ENCODE peak calls at places on chromosomes 3 and 15, in six cellular contexts. A is Daoy, Q is adipocyte, U is Kasumi-1, V is T follicular helper cell, R is posterior cingulate gyrus. K is an unnamed sample.

GRCh38 chr15:97745481-97746071 is 214.9 kb upstream of the ARRDC4 start:
- DNase-seq in R (no peak), Q (peak; percentile 1), V (no peak), A (peak; percentile 52), U (peak; percentile 60), K (no peak)

GRCh38 chr15:62120776-62121175 is 44.3 kb downstream of the C2CD4B start:
- DNase-seq in Q (no peak), R (no peak), U (no peak), V (no peak), A (no peak), K (no peak)

GRCh38 chr3:45127130-45127822 is 18.9 kb downstream of the CDCP1 start:
- DNase-seq in U (no peak), Q (peak; percentile 46), R (no peak), A (no peak), V (no peak), K (no peak)

GRCh38 chr15:51600114-51600513 is 22.5 kb downstream of the DMXL2 start:
- DNase-seq in Q (no peak), U (no peak), A (peak; percentile 82), V (no peak), R (no peak), K (no peak)

GRCh38 chr3:187678869-187679268 is 8.7 kb upstream of the SST start:
- DNase-seq in R (peak; percentile 33), Q (peak; percentile 82), U (peak; percentile 78), V (no peak), A (peak; percentile 61), K (no peak)

GRCh38 chr3:139534444-139534812 is 5.1 kb downstream of the RBP1 start:
- DNase-seq in U (no peak), Q (peak; percentile 87), V (no peak), R (no peak), A (peak; percentile 91), K (no peak)

GRCh38 chr3:124860599-124860998 is 26.6 kb downstream of the ITGB5 start:
- DNase-seq in Q (peak; percentile 96), U (no peak), R (no peak), A (peak; percentile 96), V (no peak), K (no peak)

GRCh38 chr3:53729130-53729529 is 117.1 kb downstream of the CHDH start:
- DNase-seq in Q (peak; percentile 42), A (no peak), U (no peak), V (no peak), R (no peak), K (no peak)

GRCh38 chr15:88803920-88804247 is 648 bp downstream of the ACAN start:
- DNase-seq in A (no peak), Q (no peak), R (no peak), U (no peak), V (no peak), K (no peak)

GRCh38 chr3:198061119-198062067 is 101.4 kb downstream of the LMLN start:
- DNase-seq in R (no peak), A (no peak), Q (no peak), V (no peak), U (no peak), K (no peak)

GRCh38 chr3:47225310-47225906 is 57.2 kb downstream of the KIF9 start:
- DNase-seq in R (no peak), V (no peak), U (peak; percentile 73), Q (peak; percentile 55), A (no peak), K (no peak)

GRCh38 chr3:107543666-107544065 is 20.9 kb downstream of the BBX start:
- DNase-seq in R (no peak), A (peak; percentile 6), U (peak; percentile 31), V (no peak), Q (peak; percentile 13), K (no peak)

GRCh38 chr3:183123891-183124290 is 24.6 kb upstream of the MCCC1 start:
- DNase-seq in U (no peak), V (no peak), R (no peak), Q (no peak), A (peak; percentile 82), K (no peak)

GRCh38 chr3:99954914-99955644 is 137.4 kb downstream of the CMSS1 start:
- DNase-seq in A (no peak), U (no peak), R (no peak), V (no peak), Q (no peak), K (no peak)

GRCh38 chr3:139423232-139423631 is 33.8 kb upstream of the COPB2 start:
- DNase-seq in A (no peak), V (no peak), U (no peak), R (no peak), Q (no peak), K (no peak)

GRCh38 chr3:43473228-43473627 is 148.6 kb downstream of the ANO10 start:
- DNase-seq in Q (no peak), A (no peak), R (no peak), V (no peak), U (no peak), K (no peak)

GRCh38 chr3:150054635-150055034 is 83.9 kb upstream of the PFN2 start:
- DNase-seq in V (no peak), R (no peak), A (no peak), U (no peak), Q (no peak), K (no peak)

GRCh38 chr15:33183334-33183733 is 11.2 kb downstream of the FMN1 start:
- DNase-seq in Q (no peak), A (no peak), R (no peak), V (no peak), U (no peak), K (no peak)

GRCh38 chr3:171526869-171527268 is 66.7 kb upstream of the TNIK start:
- DNase-seq in R (no peak), Q (peak; percentile 81), A (no peak), U (no peak), V (no peak), K (no peak)

GRCh38 chr3:16211176-16211904 is 36.9 kb downstream of the GALNT15 start:
- DNase-seq in R (no peak), U (no peak), Q (no peak), A (no peak), V (no peak), K (no peak)

GRCh38 chr3:32238027-32238815 is at the start of gene CMTM8:
- DNase-seq in V (peak; percentile 62), Q (peak; percentile 72), U (peak; percentile 50), R (no peak), A (peak; percentile 51), K (peak; percentile 59)

GRCh38 chr3:149371001-149371722 is 6.3 kb downstream of the TM4SF1 start:
- DNase-seq in Q (peak; percentile 56), A (no peak), V (no peak), R (no peak), U (peak; percentile 61), K (no peak)

GRCh38 chr15:73630796-73631471 is 2.3 kb downstream of the NPTN start:
- DNase-seq in R (no peak), A (no peak), U (no peak), V (no peak), Q (peak; percentile 33), K (no peak)

GRCh38 chr3:105806361-105806760 is 62.5 kb downstream of the CBLB start:
- DNase-seq in U (peak; percentile 69), R (no peak), V (no peak), A (peak; percentile 71), Q (peak; percentile 60), K (peak; percentile 22)

GRCh38 chr3:188583476-188584161 is 429.7 kb downstream of the LPP start:
- DNase-seq in R (no peak), A (no peak), V (no peak), U (no peak), Q (no peak), K (no peak)

GRCh38 chr3:166011771-166012170 is 174.5 kb upstream of the BCHE start:
- DNase-seq in V (no peak), Q (no peak), U (no peak), A (no peak), R (no peak), K (no peak)

GRCh38 chr3:7695067-7695466 is 806.6 kb upstream of the LMCD1 start:
- DNase-seq in A (no peak), V (no peak), R (no peak), Q (no peak), U (no peak), K (no peak)

GRCh38 chr3:158727499-158728377 is 4.5 kb downstream of the RARRES1 start:
- DNase-seq in R (no peak), U (peak; percentile 86), V (peak; percentile 25), Q (peak; percentile 91), A (peak; percentile 61), K (peak; percentile 34)

GRCh38 chr3:61935819-61936218 is 374.4 kb downstream of the PTPRG start:
- DNase-seq in A (no peak), V (no peak), R (no peak), Q (no peak), U (no peak), K (no peak)

K was measured in effector CD4-positive, alpha-beta T cell.